ENCODE peak calls at places on chromosomes 6 and 20, in eight cellular contexts. F, O, E, J, U, G, T and N are unnamed samples.

GRCh38 chr20:50587291-50587961 is 77.2 kb downstream of the PTPN1 start:
- DNase-seq in F (no peak), O (no peak), E (no peak), J (no peak), U (no peak), G (no peak), T (no peak), N (no peak)

GRCh38 chr20:23152308-23152892 is 66.3 kb upstream of the CD93 start:
- DNase-seq in F (peak), O (peak), E (peak), J (no peak), U (no peak), G (no peak), T (no peak), N (no peak)

GRCh38 chr6:145652572-145652971 is 82.7 kb downstream of the EPM2A start:
- DNase-seq in F (no peak), O (no peak), E (no peak), J (no peak), U (no peak), G (no peak), T (no peak), N (no peak)

GRCh38 chr6:13803581-13803980 is 10.8 kb downstream of the MCUR1 start:
- DNase-seq in F (no peak), O (no peak), E (no peak), J (no peak), U (no peak), G (no peak), T (no peak), N (no peak)

GRCh38 chr6:142489722-142490610 is 188.2 kb downstream of the ADGRG6 start:
- DNase-seq in F (no peak), O (peak), E (no peak), J (no peak), U (no peak), G (no peak), T (no peak), N (no peak)

GRCh38 chr6:5540375-5540774 is 279.1 kb downstream of the FARS2 start:
- DNase-seq in F (no peak), O (peak), E (no peak), J (no peak), U (no peak), G (no peak), T (no peak), N (no peak)

GRCh38 chr6:138403801-138404665 is at the start of gene HEBP2:
- DNase-seq in F (peak), O (peak), E (peak), J (peak), U (peak), G (peak), T (peak), N (peak)

GRCh38 chr6:103895136-103895535 is 964.6 kb downstream of the HACE1 start:
- DNase-seq in F (no peak), O (no peak), E (no peak), J (no peak), U (no peak), G (no peak), T (no peak), N (no peak)

GRCh38 chr20:35871311-35871771 is 83.0 kb downstream of the SCAND1 start:
- DNase-seq in F (no peak), O (peak), E (no peak), J (no peak), U (no peak), G (no peak), T (no peak), N (no peak)

GRCh38 chr20:5735845-5736530 is 14.2 kb upstream of the SHLD1 start:
- DNase-seq in F (no peak), O (no peak), E (no peak), J (no peak), U (no peak), G (no peak), T (no peak), N (no peak)

GRCh38 chr6:56889492-56889891 is 65.4 kb upstream of the BEND6 start:
- DNase-seq in F (no peak), O (no peak), E (no peak), J (no peak), U (no peak), G (no peak), T (no peak), N (no peak)

GRCh38 chr20:10075606-10076005 is 40.8 kb downstream of the ANKEF1 start:
- DNase-seq in F (no peak), O (no peak), E (no peak), J (no peak), U (no peak), G (no peak), T (no peak), N (no peak)

GRCh38 chr6:170282512-170283158 is 8.2 kb downstream of the DLL1 start:
- DNase-seq in F (no peak), O (no peak), E (no peak), J (no peak), U (no peak), G (no peak), T (no peak), N (no peak)

GRCh38 chr6:24149836-24150235 is 23.8 kb downstream of the NRSN1 start:
- DNase-seq in F (no peak), O (no peak), E (no peak), J (no peak), U (no peak), G (no peak), T (no peak), N (no peak)

GRCh38 chr6:107982511-107982910 is 24.5 kb upstream of the SEC63 start:
- DNase-seq in F (no peak), O (no peak), E (no peak), J (no peak), U (no peak), G (no peak), T (no peak), N (no peak)

GRCh38 chr20:54618412-54618811 is 143.0 kb downstream of the DOK5 start:
- DNase-seq in F (no peak), O (no peak), E (no peak), J (no peak), U (no peak), G (no peak), T (no peak), N (no peak)

GRCh38 chr6:54191460-54191859 is 80.2 kb downstream of the MLIP start:
- DNase-seq in F (no peak), O (peak), E (no peak), J (no peak), U (no peak), G (no peak), T (peak), N (no peak)

GRCh38 chr6:12995419-12995818 is 278.9 kb downstream of the PHACTR1 start:
- DNase-seq in F (no peak), O (no peak), E (no peak), J (no peak), U (no peak), G (no peak), T (no peak), N (no peak)

GRCh38 chr20:41475507-41475906 is 108.9 kb upstream of the EMILIN3 start:
- DNase-seq in F (no peak), O (peak), E (no peak), J (no peak), U (no peak), G (no peak), T (no peak), N (no peak)

GRCh38 chr20:43431120-43431519 is 26.6 kb upstream of the SRSF6 start:
- DNase-seq in F (no peak), O (no peak), E (no peak), J (no peak), U (no peak), G (no peak), T (no peak), N (no peak)

GRCh38 chr20:63402178-63402859 is 41.2 kb upstream of the CHRNA4 start:
- DNase-seq in F (no peak), O (no peak), E (no peak), J (no peak), U (no peak), G (no peak), T (peak), N (no peak)

GRCh38 chr20:61556116-61556515 is 304.1 kb downstream of the CDH4 start:
- DNase-seq in F (no peak), O (peak), E (no peak), J (no peak), U (no peak), G (no peak), T (no peak), N (no peak)

GRCh38 chr6:168526841-168527281 is 85.9 kb downstream of the SMOC2 start:
- DNase-seq in F (no peak), O (no peak), E (no peak), J (peak), U (no peak), G (no peak), T (no peak), N (no peak)

GRCh38 chr20:44203161-44203560 is 7.4 kb downstream of the OSER1 start:
- DNase-seq in F (no peak), O (peak), E (no peak), J (no peak), U (no peak), G (no peak), T (no peak), N (no peak)

GRCh38 chr6:11341867-11342266 is 109.4 kb upstream of the NEDD9 start:
- DNase-seq in F (no peak), O (peak), E (no peak), J (no peak), U (no peak), G (no peak), T (no peak), N (no peak)

GRCh38 chr20:9417665-9418064 is 96.7 kb upstream of the LAMP5 start:
- DNase-seq in F (no peak), O (peak), E (no peak), J (no peak), U (no peak), G (no peak), T (no peak), N (no peak)